ENCODE peak calls at places on chromosomes 12 and 14, in ten cellular contexts. M, W, U, Y, G, P, K, J, B and H are unnamed samples.

GRCh38 chr14:23141706-23142467 is 22.8 kb upstream of the CEBPE start:
- DNase-seq in M (no peak), U (peak), J (peak), G (no peak), P (peak), W (peak), K (no peak), B (no peak), Y (peak), H (no peak)

GRCh38 chr12:57461904-57462306 is 2.3 kb downstream of the GLI1 start:
- DNase-seq in Y (no peak), U (peak), B (no peak), M (no peak), K (no peak), G (no peak), P (no peak), W (no peak), J (no peak), H (no peak)

GRCh38 chr14:56796259-56796658 is 14.0 kb downstream of the OTX2 start:
- DNase-seq in P (no peak), K (no peak), M (no peak), G (no peak), W (no peak), U (no peak), B (no peak), J (no peak), Y (no peak), H (no peak)

GRCh38 chr14:82635931-82636330 is 1102.3 kb upstream of the SEL1L start:
- DNase-seq in Y (no peak), J (no peak), W (no peak), P (no peak), U (no peak), B (no peak), M (no peak), K (no peak), G (no peak), H (no peak)

GRCh38 chr14:104634886-104635570 is 30.5 kb upstream of the TMEM179 start:
- DNase-seq in B (no peak), P (peak), G (no peak), M (no peak), U (no peak), K (no peak), Y (no peak), W (no peak), J (no peak), H (no peak)

GRCh38 chr14:55347040-55347439 is 64.6 kb downstream of the ATG14 start:
- DNase-seq in B (no peak), K (no peak), P (no peak), W (no peak), G (no peak), U (no peak), J (peak), Y (no peak), M (no peak), H (no peak)

GRCh38 chr14:63200035-63200740 is 4.1 kb upstream of the RHOJ start:
- DNase-seq in U (no peak), J (no peak), G (no peak), P (no peak), M (no peak), K (no peak), W (no peak), Y (peak), B (no peak), H (no peak)

GRCh38 chr12:47391566-47391965 is 311.8 kb upstream of the AMIGO2 start:
- DNase-seq in Y (no peak), J (peak), B (no peak), P (no peak), K (no peak), M (no peak), U (no peak), G (no peak), W (no peak), H (no peak)

GRCh38 chr12:121376754-121377697 is 22.9 kb upstream of the RNF34 start:
- DNase-seq in U (no peak), Y (no peak), J (no peak), B (no peak), P (no peak), M (no peak), W (no peak), K (no peak), G (no peak), H (no peak)

GRCh38 chr14:88842414-88842813 is 18.0 kb downstream of the TTC8 start:
- DNase-seq in W (no peak), U (no peak), Y (no peak), K (no peak), G (no peak), M (no peak), J (no peak), P (no peak), B (no peak), H (no peak)

GRCh38 chr12:12212769-12213168 is 54.1 kb downstream of the LRP6 start:
- DNase-seq in W (no peak), P (no peak), B (no peak), U (no peak), J (peak), G (no peak), K (no peak), Y (no peak), M (no peak), H (no peak)

GRCh38 chr14:26332966-26333365 is 264.9 kb downstream of the NOVA1 start:
- DNase-seq in K (peak), J (peak), Y (no peak), M (no peak), G (no peak), P (no peak), W (peak), B (no peak), U (no peak), H (no peak)

GRCh38 chr12:113371808-113372207 is 13.4 kb downstream of the PLBD2 start:
- DNase-seq in K (no peak), U (no peak), Y (no peak), W (no peak), P (no peak), J (no peak), B (no peak), G (no peak), M (no peak), H (no peak)

DNA sequence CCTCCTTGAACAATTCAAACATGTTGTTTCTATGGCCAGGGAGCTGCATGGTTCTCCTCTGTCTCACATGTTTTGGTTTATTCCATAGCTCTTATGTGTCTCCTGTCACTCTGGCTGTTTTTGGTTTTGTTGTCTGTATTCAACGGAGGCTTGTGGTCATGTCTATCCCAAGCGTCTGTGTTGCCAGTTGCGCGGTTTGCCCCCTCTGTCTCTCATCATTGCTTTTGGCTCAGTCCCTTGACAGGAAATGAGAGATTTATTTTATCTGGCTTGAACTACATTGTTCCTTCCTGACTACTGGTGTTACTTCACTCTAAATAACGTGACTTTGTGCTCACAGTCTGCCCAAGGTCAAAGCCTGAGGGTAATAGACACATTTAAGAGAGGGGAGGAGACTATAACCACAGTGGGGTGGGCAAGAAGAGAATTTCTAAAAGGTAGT is 96.4 kb upstream of the SOX5 start:
- DNase-seq in G (no peak), M (no peak), K (no peak), B (no peak), J (no peak), W (no peak), U (peak), P (no peak), Y (no peak), H (no peak)
- TF ChIP-seq POLR2A in G (no peak), M (no peak), K (no peak), B (no peak), J (no peak), W (no peak), U (no peak), P (no peak), Y (no peak), H (no peak)

GRCh38 chr12:39643052-39643451 is 23.4 kb upstream of the ABCD2 start:
- DNase-seq in K (no peak), U (no peak), B (no peak), Y (no peak), J (no peak), P (no peak), M (no peak), G (no peak), W (no peak), H (no peak)

GRCh38 chr12:39646963-39647362 is 27.4 kb upstream of the ABCD2 start:
- DNase-seq in K (peak), W (no peak), B (no peak), Y (no peak), G (no peak), J (no peak), P (no peak), U (no peak), M (no peak), H (no peak)

DNA sequence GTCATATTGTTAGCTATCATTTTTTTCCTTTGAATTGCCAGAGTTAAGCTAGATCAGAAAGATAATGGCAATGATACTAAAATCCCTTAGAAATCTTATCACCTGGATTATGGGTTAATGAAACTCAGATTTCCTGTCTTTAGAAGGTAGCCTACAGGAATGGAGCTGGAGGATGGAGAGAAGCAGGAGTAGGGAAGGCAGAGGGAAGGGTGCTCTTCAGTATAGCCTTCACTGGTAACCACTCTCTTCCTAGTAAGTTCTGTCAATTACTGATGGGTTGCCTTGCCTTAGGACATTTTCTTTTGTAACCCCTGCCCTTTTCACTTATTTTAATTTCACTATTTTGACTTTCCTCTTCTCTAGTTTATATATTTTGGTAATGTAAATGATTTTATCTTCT is 27.8 kb upstream of the ABCD2 start:
- DNase-seq in P (no peak), M (no peak), J (no peak), W (no peak), K (no peak), U (no peak), B (no peak), G (no peak), Y (no peak), H (no peak)
- TF ChIP-seq POLR2A in P (no peak), M (no peak), J (no peak), W (no peak), K (no peak), U (no peak), B (no peak), G (no peak), Y (no peak), H (no peak)

GRCh38 chr12:52260351-52261210 is 13.9 kb upstream of the KRT86 start:
- DNase-seq in J (no peak), M (no peak), B (no peak), G (no peak), Y (no peak), P (no peak), U (peak), K (no peak), W (no peak), H (no peak)
- TF ChIP-seq POLR2A in J (no peak), M (no peak), B (no peak), G (no peak), Y (no peak), P (no peak), U (no peak), K (no peak), W (no peak), H (no peak)

GRCh38 chr12:26032290-26032689 is 73.8 kb downstream of the RASSF8 start:
- DNase-seq in G (no peak), U (no peak), P (no peak), Y (no peak), K (no peak), W (no peak), J (no peak), M (no peak), B (no peak), H (no peak)
- TF ChIP-seq POLR2A in G (no peak), U (no peak), P (no peak), Y (no peak), K (no peak), W (no peak), J (no peak), M (no peak), B (no peak), H (no peak)

DNA sequence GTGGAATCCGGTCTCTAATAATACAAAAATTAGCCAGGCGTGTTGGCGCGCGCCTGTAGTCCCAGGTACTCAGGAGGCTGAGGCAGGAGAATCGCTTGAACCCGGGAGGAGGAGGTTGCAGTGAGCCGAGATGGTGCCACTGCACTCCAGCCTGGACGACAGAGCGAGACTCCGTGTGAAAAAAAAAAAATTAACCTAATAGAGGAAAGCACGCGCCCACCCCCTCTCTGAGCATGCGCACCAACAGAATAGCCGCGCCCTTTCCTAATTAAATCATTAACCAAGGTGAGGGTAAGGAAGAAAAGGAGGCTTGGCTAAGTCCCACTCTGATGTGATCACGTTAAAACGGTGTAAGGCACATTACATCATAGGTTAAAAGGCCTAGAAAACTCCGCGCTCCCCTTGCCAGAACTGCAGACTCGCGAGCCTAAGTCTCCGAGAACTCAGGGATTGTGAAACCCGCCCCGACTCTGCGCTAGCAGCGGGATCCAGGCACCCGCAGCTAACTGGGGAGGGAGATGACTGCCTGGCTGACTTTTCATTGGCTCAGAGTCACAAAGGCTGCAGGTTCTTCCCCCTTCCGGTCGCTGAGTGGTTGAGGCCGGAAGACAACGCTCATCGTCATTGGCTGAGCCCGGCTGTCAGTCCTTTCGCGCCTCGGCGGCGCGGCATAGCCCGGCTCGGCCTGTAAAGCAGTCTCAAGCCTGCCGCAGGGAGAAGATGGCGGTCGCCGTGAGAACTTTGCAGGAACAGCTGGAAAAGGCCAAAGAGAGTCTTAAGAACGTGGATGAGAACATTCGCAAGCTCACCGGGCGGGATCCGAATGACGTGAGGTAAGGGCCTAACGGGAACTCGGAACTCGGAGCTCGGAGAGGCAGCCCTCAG is at the start of gene PNN:
- DNase-seq in Y (peak), B (peak), J (peak), K (peak), M (peak), U (peak), G (peak), W (peak), P (peak), H (peak)
- TF ChIP-seq POLR2A in Y (peak), B (peak), J (peak), K (peak), M (peak), U (peak), G (peak), W (peak), P (no peak), H (peak)

GRCh38 chr12:6328945-6329692 is 12.8 kb downstream of the TNFRSF1A start:
- DNase-seq in U (no peak), G (no peak), K (no peak), W (no peak), P (no peak), J (no peak), M (no peak), B (peak), Y (no peak), H (no peak)

GRCh38 chr12:6327159-6327558 is 14.7 kb downstream of the TNFRSF1A start:
- DNase-seq in P (no peak), M (no peak), U (no peak), J (no peak), W (peak), Y (no peak), G (no peak), B (no peak), K (no peak), H (no peak)

GRCh38 chr12:6327591-6328041 is 14.3 kb downstream of the TNFRSF1A start:
- DNase-seq in M (no peak), Y (peak), U (no peak), G (no peak), K (no peak), B (no peak), J (no peak), W (peak), P (no peak), H (no peak)

GRCh38 chr12:6329693-6330045 is 12.2 kb downstream of the TNFRSF1A start:
- DNase-seq in G (no peak), P (no peak), K (no peak), B (no peak), M (no peak), Y (no peak), J (no peak), U (no peak), W (peak), H (no peak)

DNA sequence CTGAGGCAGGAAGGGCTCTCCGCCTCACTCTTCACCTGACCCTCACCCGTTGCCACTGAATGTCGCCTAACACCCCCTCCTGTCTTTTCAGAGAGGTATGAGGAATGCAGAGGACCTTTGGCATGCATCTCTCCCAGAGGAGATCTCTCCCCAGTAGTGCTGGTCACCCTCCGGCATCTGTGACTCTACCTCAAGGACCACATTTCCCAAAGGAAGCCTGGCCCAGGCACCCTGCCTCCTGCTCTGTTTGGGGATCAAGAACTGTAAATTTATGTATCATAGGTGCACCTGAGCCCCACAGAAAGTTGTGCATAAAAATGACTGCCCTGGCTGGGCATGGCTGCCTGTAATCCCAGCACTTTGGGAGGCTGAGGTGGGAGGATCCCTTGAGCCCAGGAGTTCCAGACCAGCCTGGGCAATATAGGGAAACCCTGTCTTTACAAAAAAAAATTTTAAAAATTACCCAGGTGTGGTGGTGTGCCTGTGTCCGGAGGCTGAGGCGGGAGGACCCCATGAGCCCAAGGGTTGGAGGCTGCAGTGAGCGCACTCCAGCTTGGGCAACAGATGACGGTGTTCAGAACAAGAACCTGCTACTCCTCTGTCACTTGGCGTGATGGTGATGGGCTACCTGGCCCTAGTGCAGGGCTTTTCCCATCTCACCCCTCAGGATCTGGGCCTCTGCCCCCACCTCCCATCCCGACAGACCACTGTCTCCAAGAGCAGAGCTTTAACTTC is 13.7 kb downstream of the TNFRSF1A start:
- DNase-seq in P (no peak), U (no peak), W (peak), J (no peak), K (no peak), G (no peak), M (no peak), B (no peak), Y (no peak), H (no peak)
- TF ChIP-seq POLR2A in P (no peak), U (no peak), W (no peak), J (no peak), K (no peak), G (no peak), M (no peak), B (peak), Y (no peak), H (no peak)

GRCh38 chr12:14950982-14951746 is 10.2 kb downstream of the ARHGDIB start:
- DNase-seq in Y (peak), M (peak), K (no peak), W (no peak), B (no peak), G (peak), J (peak), P (no peak), U (no peak), H (no peak)

GRCh38 chr12:14950421-14950820 is 11.0 kb downstream of the ARHGDIB start:
- DNase-seq in P (no peak), U (no peak), W (no peak), Y (no peak), J (no peak), B (no peak), G (no peak), K (no peak), M (no peak), H (no peak)

GRCh38 chr12:14954269-14954668 is 7.1 kb downstream of the ARHGDIB start:
- DNase-seq in G (no peak), U (no peak), J (peak), B (no peak), W (no peak), M (no peak), Y (no peak), K (no peak), P (no peak), H (no peak)

GRCh38 chr12:14953752-14954151 is 7.6 kb downstream of the ARHGDIB start:
- DNase-seq in G (no peak), B (no peak), Y (no peak), P (no peak), M (no peak), W (no peak), J (no peak), K (no peak), U (no peak), H (no peak)

GRCh38 chr12:14952295-14952995 is 9.0 kb downstream of the ARHGDIB start:
- DNase-seq in U (peak), K (no peak), J (peak), W (peak), M (peak), G (peak), P (no peak), B (no peak), Y (no peak), H (peak)
- TF ChIP-seq POLR2A in U (no peak), K (no peak), J (no peak), W (no peak), M (no peak), G (no peak), P (no peak), B (no peak), Y (no peak), H (no peak)

GRCh38 chr12:6890789-6891624 is 13.6 kb upstream of the LRRC23 start:
- DNase-seq in B (peak), P (peak), M (peak), Y (peak), K (peak), J (peak), G (peak), W (peak), U (peak), H (peak)
- TF ChIP-seq POLR2A in B (peak), P (no peak), M (peak), Y (no peak), K (peak), J (peak), G (peak), W (peak), U (peak), H (peak)